ENCODE peak calls at places on chromosomes 5 and 9, in five cellular contexts. Z is H54, F is gastrocnemius medialis, T is stomach, K is A549. H is an unnamed sample.

GRCh38 chr5:148831590-148832565 is 5.5 kb downstream of the ADRB2 start:
- DNase-seq in T (no peak), K (no peak), F (peak; percentile 64), Z (no peak), H (no peak)

GRCh38 chr5:72723584-72723983 is 92.9 kb upstream of the TNPO1 start:
- DNase-seq in K (no peak), F (no peak), Z (no peak), T (no peak), H (no peak)

GRCh38 chr9:37542895-37543294 is 33.3 kb downstream of the FBXO10 start:
- DNase-seq in Z (no peak), T (no peak), F (no peak), K (no peak), H (no peak)

GRCh38 chr5:145936401-145937131 is at the start of gene SH3RF2:
- DNase-seq in Z (peak; percentile 57), K (peak; percentile 88), F (peak; percentile 68), T (peak; percentile 73), H (peak; percentile 82)

GRCh38 chr9:123928471-123929176 is 1.3 kb downstream of the DENND1A start:
- DNase-seq in T (no peak), Z (no peak), K (no peak), F (no peak), H (no peak)

GRCh38 chr5:107553063-107553676 is 117.6 kb downstream of the EFNA5 start:
- DNase-seq in K (no peak), T (no peak), Z (no peak), F (no peak), H (no peak)

GRCh38 chr5:9784231-9784630 is 154.1 kb upstream of the TAS2R1 start:
- DNase-seq in K (no peak), F (no peak), Z (no peak), T (no peak), H (no peak)

GRCh38 chr9:78303377-78304062 is 6.6 kb downstream of the PSAT1 start:
- DNase-seq in F (no peak), T (no peak), Z (no peak), K (no peak), H (no peak)

GRCh38 chr9:25964239-25964638 is 286.0 kb upstream of the TUSC1 start:
- DNase-seq in F (no peak), T (no peak), K (peak; percentile 8), Z (peak; percentile 16), H (no peak)

GRCh38 chr5:151580858-151581257 is 10.3 kb downstream of the FAT2 start:
- DNase-seq in K (no peak), Z (no peak), T (no peak), F (no peak), H (no peak)

GRCh38 chr9:112921549-112921948 is 30.9 kb upstream of the SLC46A2 start:
- DNase-seq in K (no peak), F (no peak), Z (no peak), T (no peak), H (no peak)

GRCh38 chr5:13972029-13972428 is 27.5 kb upstream of the DNAH5 start:
- DNase-seq in Z (no peak), K (no peak), F (no peak), T (no peak), H (no peak)
- TF ChIP-seq POLR2A in Z (no peak), K (no peak), F (no peak), T (no peak), H (no peak)

DNA sequence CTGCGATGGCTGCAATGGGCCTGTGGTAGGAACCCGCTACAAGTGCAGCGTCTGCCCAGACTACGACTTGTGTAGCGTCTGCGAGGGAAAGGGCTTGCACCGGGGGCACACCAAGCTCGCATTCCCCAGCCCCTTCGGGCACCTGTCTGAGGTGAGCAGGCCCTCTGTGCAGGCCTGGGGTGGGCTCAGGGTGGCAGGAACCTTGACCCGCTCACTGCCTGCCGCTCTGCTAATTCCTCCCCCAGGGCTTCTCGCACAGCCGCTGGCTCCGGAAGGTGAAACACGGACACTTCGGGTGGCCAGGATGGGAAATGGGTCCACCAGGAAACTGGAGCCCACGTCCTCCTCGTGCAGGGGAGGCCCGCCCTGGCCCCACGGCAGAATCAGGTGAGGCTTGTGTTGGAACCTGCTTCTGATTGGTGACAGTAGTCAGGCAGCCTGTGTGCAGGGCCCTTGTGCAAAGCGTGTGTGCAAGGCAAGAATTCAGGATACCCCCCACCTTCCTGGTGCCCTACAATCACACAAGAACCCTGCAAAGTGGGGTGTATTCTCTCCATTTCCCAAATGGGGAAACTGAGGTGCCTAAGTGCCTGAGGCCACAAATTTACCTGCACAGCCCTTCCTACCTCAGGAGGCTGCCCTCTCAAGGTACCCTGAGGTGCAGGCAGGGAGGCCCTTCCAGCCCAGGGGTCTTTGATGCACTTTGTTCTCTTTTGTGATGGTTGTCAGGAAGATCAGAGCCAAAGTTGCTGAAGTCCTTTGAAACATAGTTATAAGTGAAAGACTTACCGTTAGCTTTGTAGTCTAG is 3.4 kb downstream of the SQSTM1 start:
- DNase-seq in T (no peak), F (no peak), K (no peak), Z (no peak), H (peak; percentile 44)
- TF ChIP-seq POLR2A in T (no peak), F (no peak), K (peak; percentile 15), Z (no peak), H (no peak)

DNA sequence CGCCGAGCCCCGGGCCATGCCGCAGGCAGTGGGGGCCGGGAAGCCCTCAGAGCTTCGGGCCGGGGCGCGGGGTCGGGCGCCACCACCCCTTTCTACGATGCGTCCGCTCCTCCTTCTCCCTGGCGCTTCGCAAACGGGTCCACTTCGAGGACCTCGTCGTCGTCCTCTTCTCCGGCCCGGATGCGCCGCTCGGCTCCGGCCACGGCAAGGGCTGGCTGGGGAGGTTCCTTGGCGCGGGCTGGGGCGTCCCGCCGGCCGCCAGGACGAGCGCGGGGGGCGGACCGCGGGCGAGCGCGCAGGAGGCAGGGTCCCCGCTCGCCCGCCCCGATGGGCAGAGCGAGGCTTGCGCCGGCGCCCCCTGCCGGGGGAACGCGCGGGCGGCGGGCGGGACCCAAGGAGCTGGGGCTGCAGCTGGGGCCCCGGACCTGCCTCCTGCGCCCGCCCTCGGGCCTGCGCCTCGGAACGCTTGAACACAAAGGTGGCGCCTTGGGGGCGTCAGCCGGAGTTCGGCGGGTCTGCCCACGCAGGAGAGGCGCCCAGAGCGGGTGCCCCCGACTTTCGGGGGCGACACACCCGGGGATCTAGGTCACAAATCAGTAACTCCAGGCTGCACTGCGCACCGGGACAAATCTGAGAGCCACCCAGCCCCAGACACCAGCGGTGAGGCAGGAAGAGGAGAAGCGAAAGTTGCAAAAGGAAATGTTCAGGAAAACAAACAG is at the start of gene ROR2:
- DNase-seq in T (peak; percentile 84), Z (no peak), K (peak; percentile 59), F (no peak), H (peak; percentile 43)
- TF ChIP-seq POLR2A in T (no peak), Z (no peak), K (no peak), F (no peak), H (no peak)

GRCh38 chr9:95494022-95494415 is 22.8 kb downstream of the PTCH1 start:
- DNase-seq in T (no peak), F (no peak), Z (peak; percentile 77), K (no peak), H (no peak)

GRCh38 chr9:95495988-95496387 is 20.8 kb downstream of the PTCH1 start:
- DNase-seq in Z (no peak), T (no peak), K (no peak), F (no peak), H (no peak)

GRCh38 chr9:95495529-95495928 is 21.2 kb downstream of the PTCH1 start:
- DNase-seq in F (no peak), K (no peak), Z (no peak), T (no peak), H (no peak)

GRCh38 chr9:95491543-95492330 is 25.0 kb downstream of the PTCH1 start:
- DNase-seq in T (no peak), Z (no peak), F (no peak), K (no peak), H (no peak)

DNA sequence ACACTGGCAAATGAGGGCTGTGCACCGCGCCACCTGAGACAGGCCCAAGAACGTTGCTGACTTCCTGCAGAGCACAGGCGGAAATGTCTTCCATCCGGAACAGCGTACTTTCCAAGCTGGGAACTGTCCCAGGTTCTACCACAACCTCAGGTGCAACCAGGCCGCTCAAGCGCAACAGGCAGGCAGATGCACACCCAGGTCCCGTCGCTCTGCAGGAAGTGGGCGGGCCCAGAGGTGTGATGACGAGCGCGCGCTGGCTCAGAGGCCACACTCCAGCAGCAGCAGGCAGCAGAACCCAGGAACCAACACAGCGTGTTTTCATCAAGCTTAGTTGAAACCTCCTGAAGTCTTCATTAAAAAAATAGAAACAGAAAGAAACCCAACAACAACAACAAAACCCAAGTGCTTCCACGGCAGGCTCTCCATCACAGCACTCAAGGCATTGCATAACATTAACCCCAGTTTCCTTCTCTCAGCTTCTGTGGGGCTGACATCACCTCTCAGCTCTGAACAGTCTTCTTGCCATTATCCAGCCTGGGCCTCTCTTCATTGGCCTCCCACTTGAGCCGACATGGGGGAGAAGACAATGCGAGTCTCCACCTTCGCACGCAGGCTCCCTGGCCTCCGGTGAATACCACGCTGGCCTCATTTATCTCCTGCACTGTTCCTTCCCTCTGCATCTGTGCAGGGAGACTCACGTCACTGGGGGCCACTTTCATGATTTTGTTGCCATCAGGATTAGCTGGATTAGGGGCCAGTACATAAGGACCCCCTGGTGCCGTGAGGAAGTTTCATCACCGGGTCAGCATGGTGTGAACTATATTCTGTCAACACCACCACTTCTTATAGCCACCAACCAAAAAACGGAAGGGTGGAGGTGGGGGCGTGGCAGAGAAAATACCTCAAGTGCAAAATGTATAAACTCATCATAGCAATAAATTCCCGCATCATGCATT is 22.1 kb downstream of the PTCH1 start:
- DNase-seq in T (peak; percentile 58), Z (no peak), F (no peak), K (no peak), H (no peak)
- TF ChIP-seq POLR2A in T (no peak), Z (no peak), F (no peak), K (no peak), H (no peak)

H was measured in right lobe of liver.